ENCODE peak calls at places on chromosomes 13 and 19, in six cellular contexts. Z, G, J, A, X and N are unnamed samples.

GRCh38 chr13:45511310-45512147 is 46.8 kb downstream of the COG3 start:
- DNase-seq in X (no peak), G (peak), A (no peak), Z (no peak), J (peak), N (peak)

GRCh38 chr13:20118268-20119140 is 42.3 kb downstream of the GJA3 start:
- DNase-seq in A (no peak), G (peak), X (peak), J (peak), Z (peak), N (peak)

GRCh38 chr13:110560606-110561334 is 752 bp downstream of the RAB20 start:
- DNase-seq in X (peak), G (peak), J (no peak), Z (no peak), A (no peak), N (no peak)

GRCh38 chr19:49488046-49488862 is 846 bp downstream of the RPL13A start:
- DNase-seq in G (no peak), J (no peak), X (no peak), A (no peak), Z (no peak), N (no peak)

GRCh38 chr19:48954595-48955307 is at the start of gene BAX:
- DNase-seq in X (peak), A (peak), Z (peak), G (peak), J (peak), N (peak)

GRCh38 chr19:33465834-33466233 is 55.8 kb downstream of the PEPD start:
- DNase-seq in Z (no peak), A (no peak), X (no peak), G (no peak), J (no peak), N (no peak)

GRCh38 chr19:4455742-4456565 is 1.6 kb downstream of the UBXN6 start:
- DNase-seq in J (no peak), G (peak), Z (no peak), A (peak), X (no peak), N (peak)

GRCh38 chr19:8000298-8001038 is 5.0 kb downstream of the ELAVL1 start:
- DNase-seq in X (no peak), Z (no peak), G (no peak), A (no peak), J (no peak), N (no peak)

GRCh38 chr19:9883231-9883758 is 48.2 kb downstream of the PIN1 start:
- DNase-seq in X (peak), Z (no peak), J (no peak), A (peak), G (no peak), N (no peak)

GRCh38 chr13:63351081-63351480 is 1935.4 kb upstream of the PCDH20 start:
- DNase-seq in X (no peak), J (no peak), A (no peak), G (peak), Z (no peak), N (peak)

GRCh38 chr19:51571599-51571998 is 516 bp downstream of the ZNF175 start:
- DNase-seq in A (no peak), X (no peak), Z (no peak), G (no peak), J (no peak), N (no peak)

GRCh38 chr19:28396259-28396940 is 816.6 kb downstream of the UQCRFS1 start:
- DNase-seq in Z (no peak), A (no peak), J (no peak), X (no peak), G (no peak), N (no peak)

GRCh38 chr19:4977299-4978174 is 8.6 kb downstream of the KDM4B start:
- DNase-seq in J (no peak), X (no peak), A (no peak), G (peak), Z (no peak), N (peak)

GRCh38 chr13:101210774-101211173 is 205.5 kb downstream of the NALCN start:
- DNase-seq in X (no peak), J (no peak), Z (no peak), G (no peak), A (no peak), N (no peak)

GRCh38 chr19:12946092-12946845 is 607 bp downstream of the RAD23A start:
- DNase-seq in A (no peak), J (peak), X (peak), Z (peak), G (peak), N (peak)

GRCh38 chr13:108409735-108410134 is 140.2 kb downstream of the TNFSF13B start:
- DNase-seq in J (no peak), A (no peak), X (no peak), G (no peak), Z (no peak), N (no peak)

GRCh38 chr19:18093439-18094161 is 4.0 kb upstream of the MAST3 start:
- DNase-seq in Z (no peak), A (no peak), J (no peak), G (peak), X (no peak), N (peak)

GRCh38 chr19:10292206-10292788 is 2.5 kb downstream of the ICAM5 start:
- DNase-seq in G (peak), J (peak), Z (no peak), A (peak), X (peak), N (peak)

GRCh38 chr19:49691243-49692101 is 556 bp downstream of the CPT1C start:
- DNase-seq in X (peak), Z (no peak), J (no peak), G (peak), A (peak), N (peak)

GRCh38 chr19:9865732-9866627 is 30.9 kb downstream of the PIN1 start:
- DNase-seq in G (no peak), Z (no peak), A (no peak), J (peak), X (no peak), N (no peak)

GRCh38 chr13:39699274-39699673 is 43.8 kb downstream of the COG6 start:
- DNase-seq in G (no peak), X (no peak), J (no peak), A (no peak), Z (no peak), N (no peak)

GRCh38 chr19:33008738-33009137 is 36.7 kb downstream of the FAAP24 start:
- DNase-seq in X (no peak), G (no peak), Z (no peak), J (no peak), A (no peak), N (no peak)

GRCh38 chr13:35840991-35841604 is 290.1 kb downstream of the DCLK1 start:
- DNase-seq in Z (no peak), J (no peak), A (no peak), X (no peak), G (no peak), N (no peak)

GRCh38 chr19:29622191-29623070 is 16.3 kb downstream of the POP4 start:
- DNase-seq in X (no peak), A (no peak), G (no peak), Z (no peak), J (peak), N (no peak)